ENCODE peak calls at places on chromosomes 7 and 10, in seven cellular contexts. O is left ventricle myocardium inferior, E is lung, D is neural progenitor cell, R is upper lobe of right lung, P is SK-N-SH, N is IMR-90. Y is an unnamed sample.

GRCh38 chr10:93072713-93073538 is 767 bp upstream of the CYP26A1 start:
- DNase-seq in O (no peak), E (no peak), D (peak; percentile 24), R (no peak), P (peak; percentile 42), N (no peak), Y (no peak)

GRCh38 chr10:79308969-79309665 is 38.2 kb upstream of the PPIF start:
- DNase-seq in O (peak; percentile 12), E (no peak), D (no peak), R (no peak), P (no peak), N (no peak), Y (no peak)

GRCh38 chr7:30491417-30491816 is 12.8 kb upstream of the NOD1 start:
- DNase-seq in O (no peak), E (no peak), D (no peak), R (no peak), P (no peak), N (no peak), Y (no peak)

GRCh38 chr10:130660266-130660665 is 524.1 kb downstream of the GLRX3 start:
- DNase-seq in O (no peak), E (no peak), D (no peak), R (no peak), P (no peak), N (no peak), Y (no peak)

GRCh38 chr7:143408686-143409551 is at the start of gene EPHA1:
- DNase-seq in O (no peak), E (peak; percentile 66), D (peak; percentile 65), R (peak; percentile 85), P (no peak), N (no peak), Y (peak; percentile 30)

GRCh38 chr10:78416031-78416800 is 382.6 kb downstream of the RPS24 start:
- DNase-seq in O (no peak), E (no peak), D (no peak), R (no peak), P (no peak), N (peak; percentile 73), Y (no peak)

GRCh38 chr10:22821501-22821900 is 106.4 kb upstream of the ARMC3 start:
- DNase-seq in O (no peak), E (no peak), D (no peak), R (no peak), P (no peak), N (peak; percentile 86), Y (peak; percentile 71)

GRCh38 chr10:33927347-33927746 is 592.9 kb upstream of the NRP1 start:
- DNase-seq in O (no peak), E (no peak), D (no peak), R (no peak), P (no peak), N (no peak), Y (peak; percentile 45)

GRCh38 chr7:48511021-48511579 is 339.8 kb downstream of the ABCA13 start:
- DNase-seq in O (no peak), E (no peak), D (no peak), R (no peak), P (no peak), N (no peak), Y (no peak)

GRCh38 chr10:29737209-29737565 is 102.4 kb upstream of the SVIL start:
- DNase-seq in O (no peak), E (no peak), D (no peak), R (no peak), P (no peak), N (no peak), Y (no peak)

GRCh38 chr10:29734640-29734979 is 99.8 kb upstream of the SVIL start:
- DNase-seq in O (no peak), E (no peak), D (no peak), R (no peak), P (no peak), N (no peak), Y (no peak)

GRCh38 chr10:29734980-29735627 is 100.3 kb upstream of the SVIL start:
- DNase-seq in O (peak; percentile 81), E (peak; percentile 79), D (peak; percentile 75), R (peak; percentile 91), P (peak; percentile 82), N (no peak), Y (peak; percentile 71)

GRCh38 chr10:29735628-29736324 is 101.0 kb upstream of the SVIL start:
- DNase-seq in O (peak; percentile 85), E (peak; percentile 92), D (peak; percentile 86), R (peak; percentile 95), P (peak; percentile 97), N (peak; percentile 67), Y (peak; percentile 87)

GRCh38 chr10:29736325-29737208 is 101.8 kb upstream of the SVIL start:
- DNase-seq in O (peak; percentile 63), E (peak; percentile 59), D (peak; percentile 84), R (peak; percentile 88), P (peak; percentile 87), N (peak; percentile 55), Y (peak; percentile 56)
- H3K27ac ChIP-seq in O (peak overlapping the region; percentile 96), E (peak overlapping the region; percentile 86), D (no peak overlapping the region), R (peak overlapping the region; percentile 96), P (peak overlapping the region; percentile 86), N (peak overlapping the region; percentile 90), Y (peak overlapping the region; percentile 95)

GRCh38 chr7:150381785-150382122 is 2.6 kb downstream of the ZNF775 start:
- DNase-seq in O (no peak), E (no peak), D (no peak), R (peak; percentile 57), P (no peak), N (no peak), Y (no peak)
- H3K4me1 ChIP-seq in O (peaks cover 42% of the 10 kb centered on the region), E (peaks cover 7% of the 10 kb centered on the region), D (peaks cover 68% of the 10 kb centered on the region), R (peaks cover 26% of the 10 kb centered on the region), P (peaks cover 65% of the 10 kb centered on the region), N (peaks cover 10% of the 10 kb centered on the region), Y (peaks cover 33% of the 10 kb centered on the region)

GRCh38 chr7:128265156-128265905 is 24.3 kb downstream of the LEP start:
- DNase-seq in O (no peak), E (no peak), D (no peak), R (peak; percentile 32), P (peak; percentile 79), N (no peak), Y (no peak)
- H3K27ac ChIP-seq in O (no peak overlapping the region), E (no peak overlapping the region), D (no peak overlapping the region), R (no peak overlapping the region), P (no peak overlapping the region), N (no peak overlapping the region), Y (no peak overlapping the region)

GRCh38 chr7:12712236-12712635 is 24.8 kb downstream of the ARL4A start:
- DNase-seq in O (no peak), E (no peak), D (no peak), R (no peak), P (no peak), N (no peak), Y (no peak)

GRCh38 chr7:12716134-12716667 is 28.8 kb downstream of the ARL4A start:
- DNase-seq in O (no peak), E (no peak), D (peak; percentile 57), R (no peak), P (no peak), N (no peak), Y (peak; percentile 27)

GRCh38 chr7:12714436-12714737 is 27.0 kb downstream of the ARL4A start:
- DNase-seq in O (no peak), E (no peak), D (no peak), R (no peak), P (no peak), N (no peak), Y (no peak)

GRCh38 chr7:12715372-12716133 is 28.1 kb downstream of the ARL4A start:
- DNase-seq in O (peak; percentile 67), E (peak; percentile 78), D (peak; percentile 94), R (peak; percentile 82), P (no peak), N (peak; percentile 95), Y (peak; percentile 98)

DNA sequence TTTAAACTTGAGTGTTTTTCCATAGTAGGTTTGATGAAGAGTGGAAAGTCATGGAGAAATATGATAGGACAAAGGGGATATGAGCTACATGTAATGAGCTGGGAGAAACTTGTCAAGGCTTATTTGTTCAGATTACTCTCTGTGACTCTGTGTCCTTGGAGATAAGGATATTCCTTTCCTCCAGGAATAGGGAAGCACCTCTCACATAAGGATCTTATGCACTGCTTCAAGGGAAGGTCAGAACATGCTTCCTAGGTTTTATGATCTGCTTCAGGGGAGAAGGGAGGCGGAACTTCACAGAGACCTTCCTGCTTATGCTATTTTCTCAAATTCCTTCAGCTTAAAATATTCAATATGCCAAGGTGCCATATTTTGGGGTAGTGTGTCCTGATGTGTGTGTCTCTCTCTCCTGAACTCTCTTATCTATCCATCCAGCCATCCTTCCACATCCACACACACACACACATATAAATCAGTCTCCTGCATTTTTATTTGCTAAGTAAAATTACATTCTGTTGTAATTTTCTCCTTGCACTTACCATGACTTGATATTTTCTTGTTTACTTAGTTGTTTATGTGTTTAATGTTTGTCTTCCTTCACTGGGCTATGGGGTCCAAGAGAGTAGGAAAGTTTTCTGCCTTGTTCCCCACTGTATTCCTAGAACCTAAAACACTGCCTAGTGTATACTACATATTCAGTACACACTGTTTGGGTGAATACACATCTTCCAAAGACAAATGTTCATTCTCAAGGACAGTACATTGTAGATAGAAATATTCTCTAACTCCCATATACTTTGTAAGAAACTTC is 26.4 kb downstream of the ARL4A start:
- DNase-seq in O (no peak), E (no peak), D (no peak), R (no peak), P (no peak), N (no peak), Y (no peak)
- H3K4me1 ChIP-seq in O (peaks cover 34% of the 10 kb centered on the region), E (peaks cover 5% of the 10 kb centered on the region), D (peaks cover 48% of the 10 kb centered on the region), R (peaks cover 12% of the 10 kb centered on the region), P (no peaks in the 10 kb centered on the region), N (peaks cover 9% of the 10 kb centered on the region), Y (peaks cover 4% of the 10 kb centered on the region)

DNA sequence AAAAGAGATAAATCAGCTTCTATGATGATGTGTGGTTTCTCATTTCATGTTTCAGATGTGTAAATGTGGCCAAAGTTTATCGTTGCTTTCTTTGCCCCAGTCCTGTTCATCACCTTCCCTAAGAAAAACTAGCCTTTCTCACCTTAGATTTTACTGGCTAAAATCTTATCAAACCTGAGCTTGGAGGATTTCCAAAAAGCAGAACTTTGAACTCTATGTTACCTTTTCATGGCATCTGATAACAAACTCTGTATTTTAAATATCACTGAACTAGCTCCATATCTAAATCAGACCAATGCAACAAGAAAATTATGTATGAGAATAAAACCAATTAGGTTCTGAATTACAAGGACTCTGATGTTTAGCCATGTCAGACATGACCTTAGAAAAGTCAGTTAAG is 323.4 kb upstream of the DGKB start:
- DNase-seq in O (no peak), E (no peak), D (no peak), R (no peak), P (no peak), N (no peak), Y (no peak)
- H3K27ac ChIP-seq in O (no peak overlapping the region), E (no peak overlapping the region), D (no peak overlapping the region), R (no peak overlapping the region), P (no peak overlapping the region), N (no peak overlapping the region), Y (no peak overlapping the region)

Y was measured in cardiac muscle cell.